ENCODE peak calls at places on chromosomes 6 and 20, in seven cellular contexts. K is activated naive CD4-positive, alpha-beta T cell treated with anti-CD3 and anti-CD28 coated beads, Interleukin-2, amount 10 ng/mL, durations not matched to agents 7 days and 5 days; X is cardiac septum; T is iPS-NIHi11; Q is fibroblast of lung; S is B cell; P is ureter. V is an unnamed sample.

GRCh38 chr6:96626749-96627353 is 63.9 kb downstream of the FHL5 start:
- DNase-seq in Q (peak; percentile 58), K (no peak), P (no peak), T (peak; percentile 23), X (no peak), S (no peak), V (peak; percentile 39)

GRCh38 chr20:18188446-18188845 is 50.8 kb downstream of the KAT14 start:
- DNase-seq in Q (peak; percentile 6), T (no peak), X (no peak), S (no peak), K (no peak), P (no peak), V (no peak)

GRCh38 chr6:130611366-130611765 is 215.8 kb upstream of the SMLR1 start:
- DNase-seq in Q (no peak), S (no peak), P (no peak), K (no peak), T (no peak), X (no peak), V (no peak)

GRCh38 chr6:132391391-132392291 is 9.6 kb downstream of the MOXD1 start:
- DNase-seq in X (no peak), Q (peak; percentile 97), P (no peak), K (no peak), T (peak; percentile 41), S (no peak), V (peak; percentile 93)

GRCh38 chr20:10733122-10733521 is 59.3 kb upstream of the JAG1 start:
- DNase-seq in P (no peak), X (no peak), S (no peak), T (no peak), K (no peak), Q (peak; percentile 54), V (peak; percentile 30)

GRCh38 chr6:133837801-133838349 is 51.0 kb upstream of the TCF21 start:
- DNase-seq in X (no peak), T (peak; percentile 77), Q (no peak), K (peak; percentile 73), P (no peak), S (peak; percentile 31), V (peak; percentile 42)

GRCh38 chr20:57695012-57695411 is 14.8 kb downstream of the PMEPA1 start:
- DNase-seq in Q (no peak), T (no peak), P (peak; percentile 66), K (no peak), X (no peak), S (no peak), V (no peak)

GRCh38 chr20:5770987-5771318 is 20.8 kb downstream of the SHLD1 start:
- DNase-seq in P (no peak), T (no peak), K (no peak), S (no peak), X (no peak), Q (no peak), V (no peak)

GRCh38 chr20:1163105-1163504 is 21.7 kb downstream of the TMEM74B start:
- DNase-seq in S (no peak), T (no peak), Q (no peak), X (no peak), P (no peak), K (no peak), V (no peak)

GRCh38 chr6:151948007-151948745 is 140.7 kb downstream of the ESR1 start:
- DNase-seq in K (no peak), T (no peak), P (no peak), X (no peak), S (peak; percentile 25), Q (no peak), V (no peak)

GRCh38 chr6:102127253-102127652 is 733.7 kb downstream of the GRIK2 start:
- DNase-seq in Q (no peak), K (no peak), X (no peak), P (no peak), T (no peak), S (no peak), V (no peak)